ENCODE peak calls at places on chromosomes 11 and 22, in five cellular contexts. One of them, this sample, is unnamed.

GRCh38 chr11:131534611-131535010 is 164.2 kb downstream of the NTM start:
- DNase-seq in spleen: no peak
- DNase-seq in CD8-positive, alpha-beta T cell: no peak
- DNase-seq in adrenal gland: no peak
- DNase-seq in CD8-positive, alpha-beta memory T cell: no peak
- DNase-seq in this sample: no peak

GRCh38 chr22:30785527-30785926 is 90.9 kb downstream of the OSBP2 start:
- DNase-seq in spleen: no peak
- DNase-seq in CD8-positive, alpha-beta T cell: no peak
- DNase-seq in adrenal gland: no peak
- DNase-seq in CD8-positive, alpha-beta memory T cell: no peak
- DNase-seq in this sample: no peak

GRCh38 chr11:15911377-15912044 is 444.8 kb downstream of the SOX6 start:
- DNase-seq in spleen: no peak
- DNase-seq in CD8-positive, alpha-beta T cell: no peak
- DNase-seq in adrenal gland: peak; percentile 25
- DNase-seq in CD8-positive, alpha-beta memory T cell: no peak
- DNase-seq in this sample: no peak

GRCh38 chr22:28112130-28112529 is 193.1 kb upstream of the PITPNB start:
- DNase-seq in spleen: no peak
- DNase-seq in CD8-positive, alpha-beta T cell: no peak
- DNase-seq in adrenal gland: no peak
- DNase-seq in CD8-positive, alpha-beta memory T cell: no peak
- DNase-seq in this sample: no peak

GRCh38 chr22:30390974-30391691 is 3.9 kb upstream of the RNF215 start:
- DNase-seq in spleen: peak; percentile 92
- DNase-seq in CD8-positive, alpha-beta T cell: peak; percentile 86
- DNase-seq in adrenal gland: peak; percentile 81
- DNase-seq in CD8-positive, alpha-beta memory T cell: peak; percentile 78
- DNase-seq in this sample: no peak

GRCh38 chr22:30649430-30650007 is 13.9 kb downstream of the SLC35E4 start:
- DNase-seq in spleen: no peak
- DNase-seq in CD8-positive, alpha-beta T cell: peak; percentile 69
- DNase-seq in adrenal gland: peak; percentile 86
- DNase-seq in CD8-positive, alpha-beta memory T cell: no peak
- DNase-seq in this sample: no peak

GRCh38 chr11:113664069-113664980 is 41.8 kb downstream of the TMPRSS5 start:
- DNase-seq in spleen: no peak
- DNase-seq in CD8-positive, alpha-beta T cell: no peak
- DNase-seq in adrenal gland: no peak
- DNase-seq in CD8-positive, alpha-beta memory T cell: no peak
- DNase-seq in this sample: no peak

GRCh38 chr22:31680764-31681624 is 19.0 kb upstream of the PISD start:
- DNase-seq in spleen: no peak
- DNase-seq in CD8-positive, alpha-beta T cell: no peak
- DNase-seq in adrenal gland: peak; percentile 31
- DNase-seq in CD8-positive, alpha-beta memory T cell: no peak
- DNase-seq in this sample: no peak

GRCh38 chr11:12716816-12717215 is 42.6 kb downstream of the TEAD1 start:
- DNase-seq in spleen: no peak
- DNase-seq in CD8-positive, alpha-beta T cell: no peak
- DNase-seq in adrenal gland: no peak
- DNase-seq in CD8-positive, alpha-beta memory T cell: no peak
- DNase-seq in this sample: no peak

GRCh38 chr22:46851311-46851710 is 88.9 kb downstream of the TBC1D22A start:
- DNase-seq in spleen: no peak
- DNase-seq in CD8-positive, alpha-beta T cell: peak; percentile 35
- DNase-seq in adrenal gland: no peak
- DNase-seq in CD8-positive, alpha-beta memory T cell: no peak
- DNase-seq in this sample: no peak

GRCh38 chr11:102560555-102561011 is 30.0 kb upstream of the MMP7 start:
- DNase-seq in spleen: no peak
- DNase-seq in CD8-positive, alpha-beta T cell: no peak
- DNase-seq in adrenal gland: no peak
- DNase-seq in CD8-positive, alpha-beta memory T cell: peak; percentile 28
- DNase-seq in this sample: no peak

GRCh38 chr22:21587803-21588611 is 20.5 kb downstream of the UBE2L3 start:
- DNase-seq in spleen: no peak
- DNase-seq in CD8-positive, alpha-beta T cell: no peak
- DNase-seq in adrenal gland: no peak
- DNase-seq in CD8-positive, alpha-beta memory T cell: no peak
- DNase-seq in this sample: no peak

GRCh38 chr11:76074178-76075112 is 131.9 kb downstream of the WNT11 start:
- DNase-seq in spleen: no peak
- DNase-seq in CD8-positive, alpha-beta T cell: no peak
- DNase-seq in adrenal gland: no peak
- DNase-seq in CD8-positive, alpha-beta memory T cell: no peak
- DNase-seq in this sample: no peak

GRCh38 chr22:38258895-38259294 is 13.9 kb downstream of the TMEM184B start:
- DNase-seq in spleen: no peak
- DNase-seq in CD8-positive, alpha-beta T cell: no peak
- DNase-seq in adrenal gland: peak; percentile 80
- DNase-seq in CD8-positive, alpha-beta memory T cell: no peak
- DNase-seq in this sample: no peak

GRCh38 chr22:38257170-38257569 is 15.6 kb downstream of the TMEM184B start:
- DNase-seq in spleen: no peak
- DNase-seq in CD8-positive, alpha-beta T cell: no peak
- DNase-seq in adrenal gland: peak; percentile 68
- DNase-seq in CD8-positive, alpha-beta memory T cell: no peak
- DNase-seq in this sample: no peak

GRCh38 chr22:38259370-38259769 is 13.4 kb downstream of the TMEM184B start:
- DNase-seq in spleen: no peak
- DNase-seq in CD8-positive, alpha-beta T cell: no peak
- DNase-seq in adrenal gland: no peak
- DNase-seq in CD8-positive, alpha-beta memory T cell: no peak
- DNase-seq in this sample: no peak

GRCh38 chr22:38255697-38256096 is 17.1 kb downstream of the TMEM184B start:
- DNase-seq in spleen: no peak
- DNase-seq in CD8-positive, alpha-beta T cell: no peak
- DNase-seq in adrenal gland: no peak
- DNase-seq in CD8-positive, alpha-beta memory T cell: no peak
- DNase-seq in this sample: no peak

GRCh38 chr22:38257650-38258246 is 15.1 kb downstream of the TMEM184B start:
- DNase-seq in spleen: no peak
- DNase-seq in CD8-positive, alpha-beta T cell: no peak
- DNase-seq in adrenal gland: no peak
- DNase-seq in CD8-positive, alpha-beta memory T cell: no peak
- DNase-seq in this sample: no peak
- H3K4me3 ChIP-seq in spleen: no peak overlapping the region
- H3K4me3 ChIP-seq in CD8-positive, alpha-beta T cell: no peak overlapping the region
- H3K4me3 ChIP-seq in adrenal gland: no peak overlapping the region
- H3K4me3 ChIP-seq in CD8-positive, alpha-beta memory T cell: no peak overlapping the region
- H3K4me3 ChIP-seq in this sample: no peak overlapping the region

DNA sequence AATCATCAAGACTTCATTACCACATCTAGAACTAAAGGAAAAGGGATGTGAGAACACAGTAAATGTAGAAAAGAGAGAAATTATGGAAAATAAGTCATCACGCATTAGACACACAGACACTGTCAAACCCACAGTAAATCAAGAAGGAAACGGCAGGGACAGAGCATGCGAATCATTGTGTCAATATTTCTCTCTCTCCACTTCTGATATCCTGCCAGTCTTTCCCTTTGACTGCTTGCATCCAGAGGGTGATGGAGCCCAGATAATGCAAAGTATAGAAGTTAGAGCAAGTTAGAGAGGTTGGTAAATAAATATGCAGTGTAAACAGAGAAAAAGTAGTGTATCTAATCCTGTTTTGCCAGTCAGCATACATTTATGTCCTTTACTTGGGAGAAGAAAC is 706.8 kb upstream of the ANO3 start:
- DNase-seq in spleen: no peak
- DNase-seq in CD8-positive, alpha-beta T cell: no peak
- DNase-seq in adrenal gland: no peak
- DNase-seq in CD8-positive, alpha-beta memory T cell: no peak
- DNase-seq in this sample: no peak
- H3K27me3 ChIP-seq in spleen: no peaks in the 10 kb centered on the region
- H3K27me3 ChIP-seq in CD8-positive, alpha-beta T cell: no peaks in the 10 kb centered on the region
- H3K27me3 ChIP-seq in adrenal gland: no peaks in the 10 kb centered on the region
- H3K27me3 ChIP-seq in CD8-positive, alpha-beta memory T cell: no peaks in the 10 kb centered on the region
- H3K27me3 ChIP-seq in this sample: no peaks in the 10 kb centered on the region

GRCh38 chr22:44026066-44026629 is 2.0 kb downstream of the PARVB start:
- DNase-seq in spleen: peak; percentile 83
- DNase-seq in CD8-positive, alpha-beta T cell: no peak
- DNase-seq in adrenal gland: no peak
- DNase-seq in CD8-positive, alpha-beta memory T cell: no peak
- DNase-seq in this sample: no peak
- H3K4me3 ChIP-seq in spleen: no peak overlapping the region
- H3K4me3 ChIP-seq in CD8-positive, alpha-beta T cell: no peak overlapping the region
- H3K4me3 ChIP-seq in adrenal gland: no peak overlapping the region
- H3K4me3 ChIP-seq in CD8-positive, alpha-beta memory T cell: no peak overlapping the region
- H3K4me3 ChIP-seq in this sample: no peak overlapping the region

GRCh38 chr11:42840176-42840829 is 471.5 kb upstream of the API5 start:
- DNase-seq in spleen: no peak
- DNase-seq in CD8-positive, alpha-beta T cell: no peak
- DNase-seq in adrenal gland: no peak
- DNase-seq in CD8-positive, alpha-beta memory T cell: no peak
- DNase-seq in this sample: no peak
- H3K27me3 ChIP-seq in spleen: no peaks in the 10 kb centered on the region
- H3K27me3 ChIP-seq in CD8-positive, alpha-beta T cell: no peaks in the 10 kb centered on the region
- H3K27me3 ChIP-seq in adrenal gland: no peaks in the 10 kb centered on the region
- H3K27me3 ChIP-seq in CD8-positive, alpha-beta memory T cell: no peaks in the 10 kb centered on the region
- H3K27me3 ChIP-seq in this sample: no peaks in the 10 kb centered on the region

GRCh38 chr11:68314203-68314885 is 2.0 kb downstream of the LRP5 start:
- DNase-seq in spleen: no peak
- DNase-seq in CD8-positive, alpha-beta T cell: no peak
- DNase-seq in adrenal gland: no peak
- DNase-seq in CD8-positive, alpha-beta memory T cell: no peak
- DNase-seq in this sample: no peak
- H3K4me3 ChIP-seq in spleen: no peak overlapping the region
- H3K4me3 ChIP-seq in CD8-positive, alpha-beta T cell: no peak overlapping the region
- H3K4me3 ChIP-seq in adrenal gland: no peak overlapping the region
- H3K4me3 ChIP-seq in CD8-positive, alpha-beta memory T cell: peak overlapping the region; percentile 15
- H3K4me3 ChIP-seq in this sample: no peak overlapping the region

DNA sequence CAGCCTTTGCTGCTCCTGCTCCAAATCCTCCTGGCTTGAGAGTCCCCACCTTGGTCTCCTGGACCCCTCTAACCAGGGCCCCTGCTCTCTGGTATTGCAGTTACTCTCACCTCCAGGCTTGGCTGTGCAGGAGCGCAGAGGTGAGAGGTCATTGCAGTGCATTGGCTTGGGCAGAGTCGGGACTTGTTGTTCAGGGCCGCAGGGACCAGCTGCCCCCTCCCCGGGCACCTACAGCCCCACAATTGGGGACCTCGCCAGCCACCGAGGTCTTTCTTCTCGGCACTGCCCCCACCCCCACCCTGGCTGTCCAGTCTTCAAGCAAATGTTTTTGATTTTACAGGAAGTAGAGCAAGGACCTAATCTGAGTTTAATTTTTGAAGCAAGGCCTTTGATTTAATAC is 65.5 kb upstream of the FGF3 start:
- DNase-seq in spleen: no peak
- DNase-seq in CD8-positive, alpha-beta T cell: no peak
- DNase-seq in adrenal gland: no peak
- DNase-seq in CD8-positive, alpha-beta memory T cell: no peak
- DNase-seq in this sample: no peak
- H3K27me3 ChIP-seq in spleen: peaks cover 62% of the 10 kb centered on the region
- H3K27me3 ChIP-seq in CD8-positive, alpha-beta T cell: no peaks in the 10 kb centered on the region
- H3K27me3 ChIP-seq in adrenal gland: no peaks in the 10 kb centered on the region
- H3K27me3 ChIP-seq in CD8-positive, alpha-beta memory T cell: peaks cover 6% of the 10 kb centered on the region
- H3K27me3 ChIP-seq in this sample: no peaks in the 10 kb centered on the region

DNA sequence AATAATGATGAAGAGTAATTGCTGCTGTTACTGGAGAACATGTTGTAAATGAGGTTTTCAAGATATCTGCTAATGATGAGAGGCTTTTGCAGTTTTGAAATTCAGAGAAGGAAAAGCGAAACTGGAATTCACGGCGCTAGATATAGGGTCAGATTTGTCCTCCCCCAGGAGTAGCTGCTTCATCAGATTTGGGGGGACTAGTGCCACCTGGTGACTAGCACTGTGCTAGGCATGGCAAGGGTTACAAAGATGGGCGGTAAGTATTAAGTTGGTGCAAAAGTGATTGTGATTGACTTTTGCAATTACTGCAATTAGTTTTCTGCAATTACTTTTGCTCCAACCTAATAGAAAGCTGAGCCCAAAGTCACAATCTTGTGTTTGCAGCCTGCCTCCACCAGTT is 879.9 kb upstream of the TENM4 start:
- DNase-seq in spleen: no peak
- DNase-seq in CD8-positive, alpha-beta T cell: no peak
- DNase-seq in adrenal gland: no peak
- DNase-seq in CD8-positive, alpha-beta memory T cell: no peak
- DNase-seq in this sample: no peak
- H3K4me3 ChIP-seq in spleen: no peak overlapping the region
- H3K4me3 ChIP-seq in CD8-positive, alpha-beta T cell: no peak overlapping the region
- H3K4me3 ChIP-seq in adrenal gland: no peak overlapping the region
- H3K4me3 ChIP-seq in CD8-positive, alpha-beta memory T cell: no peak overlapping the region
- H3K4me3 ChIP-seq in this sample: no peak overlapping the region

This sample was measured in iPS DF 6.9.